ENCODE peak calls at places on chromosomes 4 and X, in ten cellular contexts. One of them, this sample, is unnamed.

GRCh38 chr4:37279894-37280592 is 35.5 kb downstream of the NWD2 start:
- DNase-seq in AG09309: no peak
- DNase-seq in RWPE1: peak; percentile 26
- DNase-seq in HepG2: peak; percentile 0
- DNase-seq in AG09319: no peak
- DNase-seq in mucosa of descending colon: no peak
- DNase-seq in PC-3: peak; percentile 78
- DNase-seq in nephron progenitor cell: no peak
- DNase-seq in left lung: no peak
- DNase-seq in ovary: no peak
- DNase-seq in this sample: no peak

GRCh38 chr4:183014361-183015084 is 84.5 kb upstream of the WWC2 start:
- DNase-seq in AG09309: no peak
- DNase-seq in RWPE1: no peak
- DNase-seq in HepG2: no peak
- DNase-seq in AG09319: no peak
- DNase-seq in mucosa of descending colon: no peak
- DNase-seq in PC-3: no peak
- DNase-seq in nephron progenitor cell: no peak
- DNase-seq in left lung: no peak
- DNase-seq in ovary: no peak
- DNase-seq in this sample: no peak

GRCh38 chr4:37799941-37800554 is 26.4 kb upstream of the PGM2 start:
- DNase-seq in AG09309: no peak
- DNase-seq in RWPE1: no peak
- DNase-seq in HepG2: no peak
- DNase-seq in AG09319: no peak
- DNase-seq in mucosa of descending colon: no peak
- DNase-seq in PC-3: no peak
- DNase-seq in nephron progenitor cell: no peak
- DNase-seq in left lung: no peak
- DNase-seq in ovary: no peak
- DNase-seq in this sample: no peak

GRCh38 chrX:31591355-31591754 is 519.5 kb upstream of the FTHL17 start:
- DNase-seq in AG09309: no peak
- DNase-seq in RWPE1: no peak
- DNase-seq in HepG2: no peak
- DNase-seq in AG09319: no peak
- DNase-seq in mucosa of descending colon: no peak
- DNase-seq in PC-3: no peak
- DNase-seq in nephron progenitor cell: no peak
- DNase-seq in left lung: no peak
- DNase-seq in ovary: no peak
- DNase-seq in this sample: no peak

GRCh38 chrX:140091276-140091886 is 126.1 kb upstream of the CXorf66 start:
- DNase-seq in AG09309: no peak
- DNase-seq in RWPE1: peak; percentile 0
- DNase-seq in HepG2: no peak
- DNase-seq in AG09319: no peak
- DNase-seq in mucosa of descending colon: no peak
- DNase-seq in PC-3: no peak
- DNase-seq in nephron progenitor cell: peak; percentile 71
- DNase-seq in left lung: no peak
- DNase-seq in ovary: no peak
- DNase-seq in this sample: no peak

GRCh38 chr4:186958951-186959350 is 235.3 kb upstream of the FAT1 start:
- DNase-seq in AG09309: no peak
- DNase-seq in RWPE1: no peak
- DNase-seq in HepG2: no peak
- DNase-seq in AG09319: no peak
- DNase-seq in mucosa of descending colon: no peak
- DNase-seq in PC-3: no peak
- DNase-seq in nephron progenitor cell: no peak
- DNase-seq in left lung: no peak
- DNase-seq in ovary: no peak
- DNase-seq in this sample: no peak

GRCh38 chr4:151798678-151799416 is 38.0 kb upstream of the GATB start:
- DNase-seq in AG09309: no peak
- DNase-seq in RWPE1: no peak
- DNase-seq in HepG2: no peak
- DNase-seq in AG09319: no peak
- DNase-seq in mucosa of descending colon: no peak
- DNase-seq in PC-3: no peak
- DNase-seq in nephron progenitor cell: no peak
- DNase-seq in left lung: no peak
- DNase-seq in ovary: no peak
- DNase-seq in this sample: no peak

GRCh38 chr4:89000844-89001360 is 56.1 kb downstream of the FAM13A start:
- DNase-seq in AG09309: no peak
- DNase-seq in RWPE1: peak; percentile 51
- DNase-seq in HepG2: peak; percentile 44
- DNase-seq in AG09319: no peak
- DNase-seq in mucosa of descending colon: no peak
- DNase-seq in PC-3: peak; percentile 65
- DNase-seq in nephron progenitor cell: no peak
- DNase-seq in left lung: no peak
- DNase-seq in ovary: no peak
- DNase-seq in this sample: no peak

GRCh38 chr4:189035091-189035490 is 895.9 kb downstream of the TRIML1 start:
- DNase-seq in AG09309: no peak
- DNase-seq in RWPE1: no peak
- DNase-seq in HepG2: no peak
- DNase-seq in AG09319: no peak
- DNase-seq in mucosa of descending colon: no peak
- DNase-seq in PC-3: no peak
- DNase-seq in nephron progenitor cell: no peak
- DNase-seq in left lung: no peak
- DNase-seq in ovary: no peak
- DNase-seq in this sample: no peak

GRCh38 chrX:63466690-63467089 is 115.6 kb upstream of the SPIN4 start:
- DNase-seq in AG09309: no peak
- DNase-seq in RWPE1: no peak
- DNase-seq in HepG2: no peak
- DNase-seq in AG09319: no peak
- DNase-seq in mucosa of descending colon: no peak
- DNase-seq in PC-3: no peak
- DNase-seq in nephron progenitor cell: no peak
- DNase-seq in left lung: no peak
- DNase-seq in ovary: no peak
- DNase-seq in this sample: no peak
- TF ChIP-seq CTCF in AG09309: peak; percentile 18
- TF ChIP-seq CTCF in RWPE1: no peak
- TF ChIP-seq CTCF in HepG2: no peak
- TF ChIP-seq CTCF in AG09319: peak; percentile 2
- TF ChIP-seq CTCF in mucosa of descending colon: no peak
- TF ChIP-seq CTCF in PC-3: no peak
- TF ChIP-seq CTCF in nephron progenitor cell: no peak
- TF ChIP-seq CTCF in left lung: no peak
- TF ChIP-seq CTCF in ovary: no peak
- TF ChIP-seq CTCF in this sample: peak; percentile 30

GRCh38 chrX:17559728-17560379 is 177.4 kb upstream of the SCML1 start:
- DNase-seq in AG09309: peak; percentile 68
- DNase-seq in RWPE1: peak; percentile 41
- DNase-seq in HepG2: no peak
- DNase-seq in AG09319: peak; percentile 70
- DNase-seq in mucosa of descending colon: no peak
- DNase-seq in PC-3: peak; percentile 91
- DNase-seq in nephron progenitor cell: no peak
- DNase-seq in left lung: no peak
- DNase-seq in ovary: no peak
- DNase-seq in this sample: no peak
- TF ChIP-seq CTCF in AG09309: no peak
- TF ChIP-seq CTCF in RWPE1: no peak
- TF ChIP-seq CTCF in HepG2: no peak
- TF ChIP-seq CTCF in AG09319: no peak
- TF ChIP-seq CTCF in mucosa of descending colon: no peak
- TF ChIP-seq CTCF in PC-3: peak; percentile 31
- TF ChIP-seq CTCF in nephron progenitor cell: no peak
- TF ChIP-seq CTCF in left lung: no peak
- TF ChIP-seq CTCF in ovary: no peak
- TF ChIP-seq CTCF in this sample: no peak

GRCh38 chrX:135191838-135192237 is 20.6 kb upstream of the CT55 start:
- DNase-seq in AG09309: no peak
- DNase-seq in RWPE1: no peak
- DNase-seq in HepG2: no peak
- DNase-seq in AG09319: no peak
- DNase-seq in mucosa of descending colon: no peak
- DNase-seq in PC-3: no peak
- DNase-seq in nephron progenitor cell: no peak
- DNase-seq in left lung: no peak
- DNase-seq in ovary: no peak
- DNase-seq in this sample: no peak

GRCh38 chrX:135185795-135186443 is 14.7 kb upstream of the CT55 start:
- DNase-seq in AG09309: peak; percentile 34
- DNase-seq in RWPE1: peak; percentile 37
- DNase-seq in HepG2: peak; percentile 36
- DNase-seq in AG09319: peak; percentile 24
- DNase-seq in mucosa of descending colon: no peak
- DNase-seq in PC-3: peak; percentile 67
- DNase-seq in nephron progenitor cell: peak; percentile 25
- DNase-seq in left lung: no peak
- DNase-seq in ovary: no peak
- DNase-seq in this sample: no peak
- TF ChIP-seq CTCF in AG09309: peak; percentile 64
- TF ChIP-seq CTCF in RWPE1: peak; percentile 10
- TF ChIP-seq CTCF in HepG2: peak; percentile 69
- TF ChIP-seq CTCF in AG09319: peak; percentile 63
- TF ChIP-seq CTCF in mucosa of descending colon: no peak
- TF ChIP-seq CTCF in PC-3: peak; percentile 63
- TF ChIP-seq CTCF in nephron progenitor cell: peak; percentile 47
- TF ChIP-seq CTCF in left lung: peak; percentile 27
- TF ChIP-seq CTCF in ovary: no peak
- TF ChIP-seq CTCF in this sample: peak; percentile 71

GRCh38 chr4:15006416-15007024 is 4.2 kb downstream of the CPEB2 start:
- DNase-seq in AG09309: no peak
- DNase-seq in RWPE1: peak; percentile 2
- DNase-seq in HepG2: no peak
- DNase-seq in AG09319: no peak
- DNase-seq in mucosa of descending colon: no peak
- DNase-seq in PC-3: peak; percentile 14
- DNase-seq in nephron progenitor cell: no peak
- DNase-seq in left lung: no peak
- DNase-seq in ovary: no peak
- DNase-seq in this sample: no peak
- TF ChIP-seq CTCF in AG09309: peak; percentile 31
- TF ChIP-seq CTCF in RWPE1: peak; percentile 76
- TF ChIP-seq CTCF in HepG2: no peak
- TF ChIP-seq CTCF in AG09319: peak; percentile 19
- TF ChIP-seq CTCF in mucosa of descending colon: no peak
- TF ChIP-seq CTCF in PC-3: peak; percentile 48
- TF ChIP-seq CTCF in nephron progenitor cell: no peak
- TF ChIP-seq CTCF in left lung: peak; percentile 15
- TF ChIP-seq CTCF in ovary: no peak
- TF ChIP-seq CTCF in this sample: peak; percentile 58

GRCh38 chrX:21956783-21957182 is 16.3 kb downstream of the SMS start:
- DNase-seq in AG09309: no peak
- DNase-seq in RWPE1: no peak
- DNase-seq in HepG2: no peak
- DNase-seq in AG09319: no peak
- DNase-seq in mucosa of descending colon: no peak
- DNase-seq in PC-3: no peak
- DNase-seq in nephron progenitor cell: no peak
- DNase-seq in left lung: no peak
- DNase-seq in ovary: no peak
- DNase-seq in this sample: no peak

GRCh38 chrX:21960569-21960968 is 20.1 kb downstream of the SMS start:
- DNase-seq in AG09309: no peak
- DNase-seq in RWPE1: no peak
- DNase-seq in HepG2: peak; percentile 27
- DNase-seq in AG09319: no peak
- DNase-seq in mucosa of descending colon: no peak
- DNase-seq in PC-3: no peak
- DNase-seq in nephron progenitor cell: no peak
- DNase-seq in left lung: no peak
- DNase-seq in ovary: peak; percentile 46
- DNase-seq in this sample: no peak

GRCh38 chrX:21959362-21960051 is 19.0 kb downstream of the SMS start:
- DNase-seq in AG09309: no peak
- DNase-seq in RWPE1: no peak
- DNase-seq in HepG2: no peak
- DNase-seq in AG09319: no peak
- DNase-seq in mucosa of descending colon: no peak
- DNase-seq in PC-3: no peak
- DNase-seq in nephron progenitor cell: no peak
- DNase-seq in left lung: no peak
- DNase-seq in ovary: no peak
- DNase-seq in this sample: no peak

GRCh38 chrX:21958187-21958586 is 17.7 kb downstream of the SMS start:
- DNase-seq in AG09309: no peak
- DNase-seq in RWPE1: no peak
- DNase-seq in HepG2: no peak
- DNase-seq in AG09319: no peak
- DNase-seq in mucosa of descending colon: no peak
- DNase-seq in PC-3: no peak
- DNase-seq in nephron progenitor cell: no peak
- DNase-seq in left lung: no peak
- DNase-seq in ovary: no peak
- DNase-seq in this sample: no peak

GRCh38 chrX:21958888-21959287 is 18.4 kb downstream of the SMS start:
- DNase-seq in AG09309: no peak
- DNase-seq in RWPE1: no peak
- DNase-seq in HepG2: no peak
- DNase-seq in AG09319: no peak
- DNase-seq in mucosa of descending colon: no peak
- DNase-seq in PC-3: no peak
- DNase-seq in nephron progenitor cell: no peak
- DNase-seq in left lung: no peak
- DNase-seq in ovary: no peak
- DNase-seq in this sample: no peak
- TF ChIP-seq CTCF in AG09309: no peak
- TF ChIP-seq CTCF in RWPE1: no peak
- TF ChIP-seq CTCF in HepG2: no peak
- TF ChIP-seq CTCF in AG09319: no peak
- TF ChIP-seq CTCF in mucosa of descending colon: no peak
- TF ChIP-seq CTCF in PC-3: no peak
- TF ChIP-seq CTCF in nephron progenitor cell: no peak
- TF ChIP-seq CTCF in left lung: no peak
- TF ChIP-seq CTCF in ovary: no peak
- TF ChIP-seq CTCF in this sample: no peak

GRCh38 chrX:80335062-80335830 is 85.0 kb upstream of the TENT5D start:
- DNase-seq in AG09309: no peak
- DNase-seq in RWPE1: no peak
- DNase-seq in HepG2: no peak
- DNase-seq in AG09319: no peak
- DNase-seq in mucosa of descending colon: peak; percentile 69
- DNase-seq in PC-3: peak; percentile 63
- DNase-seq in nephron progenitor cell: no peak
- DNase-seq in left lung: peak; percentile 39
- DNase-seq in ovary: peak; percentile 58
- DNase-seq in this sample: no peak
- TF ChIP-seq CTCF in AG09309: no peak
- TF ChIP-seq CTCF in RWPE1: no peak
- TF ChIP-seq CTCF in HepG2: no peak
- TF ChIP-seq CTCF in AG09319: no peak
- TF ChIP-seq CTCF in mucosa of descending colon: no peak
- TF ChIP-seq CTCF in PC-3: peak; percentile 37
- TF ChIP-seq CTCF in nephron progenitor cell: no peak
- TF ChIP-seq CTCF in left lung: no peak
- TF ChIP-seq CTCF in ovary: no peak
- TF ChIP-seq CTCF in this sample: no peak

This sample was measured in type B pancreatic cell.